ENCODE peak calls at places on chromosomes 2 and 18, in five cellular contexts. Q, C, H, X and S are unnamed samples.

GRCh38 chr2:133171396-133172004 is 396.8 kb downstream of the NCKAP5 start:
- DNase-seq in H (no peak), X (no peak), Q (no peak), C (no peak), S (peak)

GRCh38 chr2:188725981-188726380 is 248.2 kb upstream of the COL3A1 start:
- DNase-seq in X (no peak), C (no peak), H (no peak), Q (no peak), S (no peak)

GRCh38 chr2:126851756-126852155 is 46.9 kb upstream of the TEX51 start:
- DNase-seq in X (no peak), H (no peak), Q (no peak), C (no peak), S (no peak)

GRCh38 chr2:47180531-47180930 is 25.4 kb upstream of the STPG4 start:
- DNase-seq in Q (no peak), H (no peak), C (no peak), X (no peak), S (no peak)

GRCh38 chr18:21110667-21111350 is 804 bp downstream of the ROCK1 start:
- DNase-seq in X (peak), C (peak), H (peak), Q (peak), S (no peak)

GRCh38 chr2:27407798-27408491 is 1.4 kb downstream of the PPM1G start:
- DNase-seq in X (no peak), C (no peak), H (peak), Q (no peak), S (peak)

GRCh38 chr2:165528691-165529090 is 59.2 kb downstream of the CSRNP3 start:
- DNase-seq in Q (no peak), H (no peak), C (no peak), X (no peak), S (no peak)

GRCh38 chr18:55861266-55861665 is 273.3 kb upstream of the TCF4 start:
- DNase-seq in Q (no peak), C (no peak), X (no peak), H (no peak), S (no peak)

GRCh38 chr2:188678921-188679320 is 295.3 kb upstream of the COL3A1 start:
- DNase-seq in C (no peak), Q (no peak), X (no peak), H (no peak), S (no peak)

GRCh38 chr18:62434798-62435197 is 88.0 kb upstream of the ZCCHC2 start:
- DNase-seq in H (no peak), X (no peak), Q (no peak), C (no peak), S (no peak)

GRCh38 chr2:221817052-221817451 is 244.9 kb upstream of the EPHA4 start:
- DNase-seq in X (no peak), H (no peak), Q (no peak), C (no peak), S (no peak)

GRCh38 chr2:7672027-7672684 is 754.9 kb downstream of the RNF144A start:
- DNase-seq in C (peak), Q (no peak), H (peak), X (peak), S (peak)

GRCh38 chr18:35610724-35611123 is 29.2 kb downstream of the GALNT1 start:
- DNase-seq in C (no peak), H (no peak), X (no peak), Q (no peak), S (no peak)

GRCh38 chr2:226802573-226802972 is 3.0 kb upstream of the IRS1 start:
- DNase-seq in C (no peak), X (no peak), H (no peak), Q (peak), S (no peak)

GRCh38 chr2:108534577-108535379 is 508 bp downstream of the LIMS1 start:
- DNase-seq in C (peak), Q (peak), H (no peak), X (peak), S (no peak)

GRCh38 chr2:55461679-55462078 is 42.0 kb upstream of the CCDC88A start:
- DNase-seq in C (no peak), H (no peak), Q (no peak), X (no peak), S (no peak)

GRCh38 chr18:48328473-48329205 is 80.5 kb downstream of the ZBTB7C start:
- DNase-seq in X (no peak), H (no peak), C (no peak), Q (no peak), S (no peak)

GRCh38 chr2:191206613-191207471 is 38.4 kb upstream of the MYO1B start:
- DNase-seq in C (peak), Q (no peak), X (no peak), H (no peak), S (no peak)

GRCh38 chr2:241051578-241052487 is 50.3 kb downstream of the MTERF4 start:
- DNase-seq in Q (no peak), C (no peak), H (peak), X (no peak), S (no peak)

GRCh38 chr2:199100326-199101110 is 357.2 kb downstream of the SATB2 start:
- DNase-seq in C (no peak), X (no peak), H (no peak), Q (no peak), S (peak)

DNA sequence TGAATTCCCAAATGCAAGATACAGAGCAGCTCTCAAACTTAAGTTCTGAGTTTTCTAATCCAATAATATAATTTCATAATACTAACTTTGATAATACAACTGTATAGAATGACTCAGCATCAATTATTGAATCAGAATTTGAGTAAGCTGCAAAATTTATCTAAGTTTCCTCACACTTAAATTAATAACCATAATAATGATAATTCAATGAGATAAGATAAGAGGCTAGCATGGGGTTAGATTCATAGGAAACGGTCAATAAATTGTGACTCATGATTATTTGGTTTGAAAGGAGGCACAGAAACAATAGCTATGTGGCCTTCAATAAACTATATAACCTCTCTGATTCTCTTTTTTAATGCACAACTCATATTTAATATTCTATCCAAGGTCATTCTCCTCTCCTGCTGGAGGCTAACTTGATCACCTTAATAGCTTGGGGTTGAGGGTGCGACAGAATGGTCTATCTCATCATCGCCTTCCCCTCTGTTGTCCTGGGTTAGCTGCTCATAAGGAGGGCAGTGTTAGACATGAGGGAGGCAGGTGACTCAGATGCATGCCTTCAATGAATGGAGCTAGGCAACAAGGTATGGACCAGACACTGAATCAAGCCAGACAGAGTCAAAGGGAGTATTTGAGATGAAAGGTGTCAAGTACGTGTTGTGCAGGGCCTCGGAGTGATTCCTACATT is 36.2 kb upstream of the BMP10 start:
- DNase-seq in Q (no peak), X (no peak), C (no peak), H (no peak), S (no peak)
- H3K4me3 ChIP-seq in Q (no peak), X (no peak), C (no peak), H (no peak), S (no peak)

GRCh38 chr2:234482807-234483206 is 14.1 kb downstream of the ARL4C start:
- DNase-seq in C (no peak), X (no peak), Q (no peak), H (no peak), S (no peak)

GRCh38 chr2:234481301-234481700 is 15.6 kb downstream of the ARL4C start:
- DNase-seq in H (no peak), X (no peak), Q (no peak), C (no peak), S (no peak)

GRCh38 chr2:234480337-234480736 is 16.5 kb downstream of the ARL4C start:
- DNase-seq in H (no peak), Q (no peak), X (no peak), C (no peak), S (no peak)

GRCh38 chr2:234479465-234479864 is 17.4 kb downstream of the ARL4C start:
- DNase-seq in C (no peak), X (no peak), Q (no peak), H (no peak), S (no peak)

GRCh38 chr2:234483568-234484251 is 13.2 kb downstream of the ARL4C start:
- DNase-seq in H (no peak), C (peak), Q (no peak), X (no peak), S (no peak)
- TF ChIP-seq CTCF in H (peak), C (peak), Q (no peak), X (no peak), S (peak)

DNA sequence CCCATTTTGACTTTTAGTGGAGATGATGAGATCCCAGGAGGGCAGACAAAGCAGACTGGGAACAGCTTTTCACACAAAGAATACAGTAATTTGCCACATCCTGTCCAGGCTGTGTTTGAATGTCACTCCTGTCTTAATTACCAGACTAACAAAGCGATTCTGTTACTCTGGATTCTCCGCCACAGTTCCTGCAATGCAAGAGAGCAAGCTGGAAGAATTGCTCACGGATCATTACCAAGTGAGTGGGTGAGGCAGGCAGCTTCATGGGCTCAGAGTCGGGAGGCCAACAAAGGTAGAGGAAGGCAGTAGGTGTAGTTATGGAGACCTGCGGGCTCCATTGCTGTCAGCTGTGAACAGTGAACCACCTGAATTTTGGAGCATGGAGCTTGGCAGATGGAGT is 250.5 kb upstream of the ATP5MC3 start:
- DNase-seq in C (no peak), H (no peak), X (no peak), Q (no peak), S (no peak)
- H3K4me3 ChIP-seq in C (no peak), H (no peak), X (no peak), Q (no peak), S (no peak)

DNA sequence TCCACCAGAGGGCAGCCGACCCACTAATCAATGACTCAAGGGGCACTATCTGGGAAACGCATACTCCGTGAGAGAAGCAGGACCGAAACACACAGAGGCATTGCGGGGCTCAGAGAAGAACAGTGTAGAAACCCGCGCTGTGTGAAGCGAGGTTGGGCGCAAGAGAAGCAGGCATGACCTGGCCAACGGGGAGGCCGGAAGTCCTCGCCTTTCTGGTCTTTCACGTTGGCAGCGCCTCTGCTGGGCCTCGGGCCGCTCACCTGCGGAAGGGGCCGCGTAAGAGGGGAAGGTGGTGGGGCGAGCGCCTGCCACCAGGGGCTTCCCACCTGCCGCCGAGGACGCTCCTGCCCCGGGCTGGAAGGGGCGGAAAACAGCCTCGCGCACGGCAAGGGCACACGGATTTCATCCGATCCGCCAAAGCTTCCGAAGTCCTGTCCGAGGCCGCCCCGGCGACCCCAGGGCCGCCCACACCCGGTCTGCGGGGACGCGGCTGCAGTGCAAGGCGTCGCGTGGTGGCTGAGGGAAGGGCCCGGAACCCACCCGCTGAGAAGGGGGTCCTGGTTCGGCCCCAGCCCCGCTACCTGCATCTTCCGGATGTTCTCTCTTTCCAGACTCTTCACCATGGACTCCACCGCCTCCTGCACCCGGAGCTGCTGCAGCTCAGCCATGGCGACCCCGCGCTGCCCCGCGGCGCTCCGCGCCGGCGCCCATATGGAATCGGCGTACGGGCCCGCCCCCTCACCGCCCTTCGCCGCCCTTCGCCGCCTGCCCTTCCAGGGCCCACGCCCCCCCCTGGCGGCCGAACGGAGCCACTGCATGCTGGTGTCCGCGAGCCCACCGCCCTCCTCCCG is at the start of gene FAM136A:
- DNase-seq in C (peak), Q (peak), H (peak), X (peak), S (peak)
- TF ChIP-seq CTCF in C (peak), Q (peak), H (peak), X (no peak), S (peak)

DNA sequence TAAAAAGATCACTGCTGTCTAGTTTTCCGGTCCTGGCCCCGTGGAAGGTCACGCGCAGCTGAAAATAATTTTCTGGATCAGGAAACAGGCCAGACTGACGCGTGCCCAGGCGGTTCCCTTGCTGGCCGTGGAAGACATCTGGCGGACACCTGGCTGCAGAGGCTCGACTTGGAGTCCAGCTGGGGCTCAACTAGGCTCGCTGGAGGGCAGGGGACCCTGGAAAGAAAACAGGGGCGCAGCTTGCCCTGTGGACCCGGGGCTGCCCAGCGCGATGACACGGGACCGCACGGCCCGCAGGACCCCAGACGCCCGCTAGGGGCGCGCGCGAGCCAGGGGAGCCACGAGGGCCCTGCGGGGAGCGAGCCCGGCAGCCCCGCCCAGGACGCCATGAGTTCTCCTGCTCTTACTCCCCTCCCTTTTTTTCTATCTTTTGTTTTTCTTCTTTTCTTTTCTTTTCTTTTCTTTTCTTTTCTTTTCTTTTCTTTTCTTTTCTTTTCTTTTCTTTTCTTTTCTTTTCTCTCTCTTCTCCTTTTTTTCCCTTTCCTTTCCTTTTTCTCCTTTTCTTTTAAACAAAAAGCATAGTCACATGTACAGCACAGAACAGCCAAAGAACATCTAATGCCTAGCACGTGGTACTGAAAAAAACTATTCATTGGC is 43.2 kb upstream of the UBE2F start:
- DNase-seq in X (peak), H (peak), C (peak), Q (peak), S (peak)
- H3K4me3 ChIP-seq in X (peak), H (no peak), C (peak), Q (peak), S (no peak)

GRCh38 chr2:169178364-169178763 is 109.0 kb downstream of the DHRS9 start:
- DNase-seq in C (no peak), Q (no peak), H (no peak), X (no peak), S (no peak)

GRCh38 chr2:169178804-169179390 is 109.5 kb downstream of the DHRS9 start:
- DNase-seq in C (no peak), Q (no peak), X (no peak), H (no peak), S (no peak)

GRCh38 chr2:169184074-169184473 is 114.7 kb downstream of the DHRS9 start:
- DNase-seq in C (no peak), X (no peak), H (no peak), Q (no peak), S (no peak)

GRCh38 chr2:169185711-169186110 is 116.3 kb downstream of the DHRS9 start:
- DNase-seq in X (no peak), C (no peak), Q (no peak), H (no peak), S (no peak)

DNA sequence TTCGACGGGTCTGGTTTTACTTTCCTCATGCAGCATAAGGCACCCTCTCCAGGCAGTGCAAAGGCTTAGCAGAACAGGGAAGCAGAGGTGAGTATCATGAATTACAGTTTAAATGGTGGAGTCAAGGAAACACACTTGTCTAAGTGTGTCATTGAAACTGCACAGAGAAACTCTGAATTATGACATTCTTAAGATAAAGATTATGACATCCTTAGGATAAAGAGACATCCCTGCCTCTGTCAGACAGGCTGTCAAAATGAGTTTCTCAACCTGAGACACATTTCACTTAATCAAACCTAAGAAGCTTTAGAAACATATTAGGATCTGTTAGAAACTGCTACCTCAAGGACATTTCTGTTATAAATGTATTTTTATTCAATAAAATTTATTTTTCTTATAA is 113.2 kb downstream of the DHRS9 start:
- DNase-seq in Q (no peak), C (no peak), H (no peak), X (no peak), S (no peak)
- TF ChIP-seq CTCF in Q (no peak), C (no peak), H (no peak), X (no peak), S (no peak)